ENCODE peak calls at places on chromosomes 13 and 19, in ten cellular contexts. R is iPS DF 6.9; T is Peyer's patch; J is IMR-90; W is tibial nerve; U is mesendoderm; B is CD8-positive, alpha-beta T cell; X is left ventricle myocardium inferior; O is endodermal cell; C is mucosa of descending colon. P is an unnamed sample.
A peak's percentile ranks its signal among the peaks of the same experiment; 100 is the strongest.

GRCh38 chr19:43783636-43784035 is 2.9 kb upstream of the KCNN4 start:
- DNase-seq in U (no peak), T (no peak), O (no peak), B (no peak), X (no peak), R (no peak), W (no peak), C (no peak), J (no peak), P (no peak)

GRCh38 chr13:38875186-38875875 is 115.3 kb downstream of the STOML3 start:
- DNase-seq in R (no peak), X (no peak), J (no peak), U (no peak), W (no peak), O (no peak), B (no peak), C (no peak), T (no peak), P (no peak)

GRCh38 chr19:5205937-5206750 is 134.5 kb downstream of the PTPRS start:
- DNase-seq in R (no peak), T (no peak), W (no peak), X (no peak), J (no peak), O (no peak), B (no peak), C (no peak), U (no peak), P (no peak)

GRCh38 chr13:80386592-80386991 is 45.7 kb upstream of the SPRY2 start:
- DNase-seq in T (no peak), O (no peak), R (no peak), W (no peak), J (no peak), C (no peak), X (no peak), U (no peak), B (no peak), P (no peak)

GRCh38 chr13:40401911-40402776 is 264.3 kb downstream of the FOXO1 start:
- DNase-seq in R (no peak), T (peak; percentile 80), O (no peak), W (peak; percentile 99), C (peak; percentile 95), J (peak; percentile 92), U (peak; percentile 48), B (no peak), X (peak; percentile 95), P (peak; percentile 98)

GRCh38 chr19:58154287-58154678 is 3.7 kb upstream of the ZNF329 start:
- DNase-seq in W (no peak), R (no peak), T (no peak), O (no peak), J (peak; percentile 24), B (no peak), U (peak; percentile 76), C (peak; percentile 50), X (peak; percentile 34), P (peak; percentile 61)

GRCh38 chr19:32830231-32831014 is 39.1 kb downstream of the SLC7A9 start:
- DNase-seq in R (no peak), X (no peak), T (no peak), O (no peak), W (no peak), C (no peak), U (no peak), B (no peak), J (peak; percentile 55), P (no peak)

GRCh38 chr19:23314505-23315241 is 64.5 kb upstream of the ZNF724 start:
- DNase-seq in W (no peak), O (no peak), U (no peak), T (no peak), B (no peak), R (no peak), X (no peak), J (no peak), C (no peak), P (no peak)

GRCh38 chr19:38650911-38651584 is 3.6 kb downstream of the ACTN4 start:
- DNase-seq in B (no peak), C (no peak), T (no peak), R (no peak), J (peak; percentile 60), X (no peak), W (peak; percentile 61), O (no peak), U (no peak), P (peak; percentile 54)

GRCh38 chr13:44331912-44332840 is 41.4 kb upstream of the SERP2 start:
- DNase-seq in C (no peak), B (no peak), U (no peak), R (no peak), J (peak; percentile 84), T (peak; percentile 20), X (peak; percentile 69), O (no peak), W (peak; percentile 67), P (peak; percentile 88)

GRCh38 chr13:21657538-21657937 is 13.3 kb upstream of the FGF9 start:
- DNase-seq in R (no peak), T (no peak), U (no peak), B (no peak), J (peak; percentile 94), O (no peak), C (no peak), X (no peak), W (no peak), P (no peak)

GRCh38 chr13:94860981-94861407 is 148.6 kb upstream of the SOX21 start:
- DNase-seq in O (no peak), R (no peak), T (no peak), X (no peak), B (no peak), C (no peak), J (peak; percentile 13), W (peak; percentile 22), U (no peak), P (no peak)

GRCh38 chr13:23767806-23768205 is 121.4 kb downstream of the MIPEP start:
- DNase-seq in R (no peak), O (no peak), B (no peak), C (no peak), X (no peak), J (no peak), U (no peak), T (no peak), W (no peak), P (no peak)

GRCh38 chr19:4678881-4679379 is 8.8 kb upstream of the MYDGF start:
- DNase-seq in R (peak; percentile 82), T (no peak), J (no peak), U (peak; percentile 94), B (no peak), C (no peak), X (no peak), O (peak; percentile 98), W (no peak), P (peak; percentile 38)

GRCh38 chr13:39967199-39967959 is 311.9 kb downstream of the COG6 start:
- DNase-seq in R (no peak), J (no peak), B (no peak), W (no peak), O (no peak), U (no peak), C (no peak), X (no peak), T (no peak), P (no peak)

GRCh38 chr19:7672522-7672921 is 3.7 kb downstream of the RETN start:
- DNase-seq in T (no peak), O (no peak), X (no peak), U (no peak), R (no peak), C (no peak), W (no peak), J (no peak), B (no peak), P (no peak)

GRCh38 chr19:11096210-11096841 is 7.1 kb downstream of the LDLR start:
- DNase-seq in C (no peak), W (no peak), X (peak; percentile 68), T (no peak), U (no peak), J (peak; percentile 47), R (no peak), O (no peak), B (peak; percentile 62), P (peak; percentile 80)

GRCh38 chr19:15280915-15281683 is 48.9 kb upstream of the EPHX3 start:
- DNase-seq in B (no peak), O (no peak), T (peak; percentile 39), W (peak; percentile 75), J (peak; percentile 89), U (peak; percentile 66), X (peak; percentile 91), R (no peak), C (peak; percentile 68), P (peak; percentile 81)

DNA sequence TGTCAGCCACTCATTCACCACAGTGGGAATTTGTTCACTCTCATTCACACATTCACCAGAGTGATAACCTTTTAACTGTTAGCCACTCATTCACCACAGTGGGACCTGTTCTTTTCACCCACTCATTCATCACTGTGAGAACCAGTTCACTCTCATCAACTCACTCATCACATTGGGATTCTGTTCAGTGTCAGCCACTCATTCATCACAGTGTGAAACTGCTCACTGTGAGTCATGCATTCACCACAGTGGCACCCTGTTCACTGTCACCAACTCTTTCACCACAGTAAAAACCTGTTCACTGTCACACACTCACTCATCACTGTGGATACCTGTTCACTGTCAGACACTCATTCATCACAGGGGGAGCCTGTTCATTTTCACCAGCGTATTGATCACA is 43.5 kb upstream of the ZNF85 start:
- DNase-seq in T (no peak), U (no peak), R (no peak), C (no peak), B (no peak), J (no peak), W (no peak), O (no peak), X (no peak), P (no peak)
- H3K4me1 ChIP-seq in T (no peaks in the 10 kb centered on the region), U (no peaks in the 10 kb centered on the region), R (no peaks in the 10 kb centered on the region), C (no peaks in the 10 kb centered on the region), B (no peaks in the 10 kb centered on the region), J (no peaks in the 10 kb centered on the region), W (no peaks in the 10 kb centered on the region), O (no peaks in the 10 kb centered on the region), X (no peaks in the 10 kb centered on the region), P (no peaks in the 10 kb centered on the region)

DNA sequence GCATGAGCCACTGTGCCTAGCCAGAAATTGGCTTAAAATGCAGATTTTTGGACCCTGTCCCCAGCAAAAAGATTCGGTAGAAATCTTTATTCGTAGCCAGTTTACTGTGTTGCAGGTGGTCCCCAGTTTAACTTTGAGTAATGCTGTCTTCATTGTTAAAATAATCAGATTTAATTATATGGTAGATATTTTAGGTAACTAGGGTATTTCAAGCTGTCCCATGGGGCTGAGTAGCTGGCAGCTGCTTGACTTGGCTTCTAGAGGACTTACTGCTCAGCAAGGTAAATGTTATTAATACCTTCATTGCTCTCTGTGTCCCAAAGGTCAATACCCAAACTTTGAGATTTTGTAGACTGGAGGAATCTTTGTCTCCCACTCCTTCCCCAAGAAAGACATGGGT is 21.1 kb downstream of the LSM14A start:
- DNase-seq in T (no peak), R (no peak), C (no peak), O (no peak), B (no peak), X (no peak), W (no peak), J (no peak), U (no peak), P (no peak)
- H3K4me1 ChIP-seq in T (no peaks in the 10 kb centered on the region), R (no peaks in the 10 kb centered on the region), C (no peaks in the 10 kb centered on the region), O (peaks cover 9% of the 10 kb centered on the region), B (peaks cover 24% of the 10 kb centered on the region), X (peaks cover 50% of the 10 kb centered on the region), W (no peaks in the 10 kb centered on the region), J (peaks cover 6% of the 10 kb centered on the region), U (no peaks in the 10 kb centered on the region), P (no peaks in the 10 kb centered on the region)

GRCh38 chr13:75489502-75490263 is 7.7 kb upstream of the TBC1D4 start:
- DNase-seq in O (no peak), X (no peak), U (no peak), B (no peak), C (peak; percentile 38), R (no peak), T (no peak), W (no peak), J (peak; percentile 69), P (no peak)
- H3K4me1 ChIP-seq in O (no peaks in the 10 kb centered on the region), X (no peaks in the 10 kb centered on the region), U (no peaks in the 10 kb centered on the region), B (no peaks in the 10 kb centered on the region), C (peaks cover 5% of the 10 kb centered on the region), R (peaks cover 3% of the 10 kb centered on the region), T (no peaks in the 10 kb centered on the region), W (no peaks in the 10 kb centered on the region), J (peaks cover 5% of the 10 kb centered on the region), P (no peaks in the 10 kb centered on the region)

GRCh38 chr13:74227476-74228158 is 93.4 kb upstream of the KLF12 start:
- DNase-seq in C (no peak), U (no peak), X (no peak), J (no peak), B (no peak), O (no peak), R (no peak), W (no peak), T (no peak), P (no peak)
- H3K4me1 ChIP-seq in C (no peaks in the 10 kb centered on the region), U (no peaks in the 10 kb centered on the region), X (no peaks in the 10 kb centered on the region), J (no peaks in the 10 kb centered on the region), B (peaks cover 13% of the 10 kb centered on the region), O (no peaks in the 10 kb centered on the region), R (no peaks in the 10 kb centered on the region), W (no peaks in the 10 kb centered on the region), T (no peaks in the 10 kb centered on the region), P (no peaks in the 10 kb centered on the region)

P was measured in uterus.